ENCODE peak calls at places on chromosomes 6 and 20, in nine cellular contexts. One of them, this sample, is unnamed.

GRCh38 chr6:42226251-42227143 is 8.8 kb upstream of the MRPS10 start:
- DNase-seq in left colon: peak
- DNase-seq in M059J: peak
- DNase-seq in PC-3: peak
- DNase-seq in NCI-H1105 treated with DMSO at 0.1 percent for 48 hours: no peak
- DNase-seq in GM06990: no peak
- DNase-seq in choroid plexus epithelial cell: peak
- DNase-seq in AG04450: peak
- DNase-seq in naive B cell: no peak
- DNase-seq in this sample: peak

GRCh38 chr20:4051413-4052138 is 36.2 kb upstream of the RNF24 start:
- DNase-seq in choroid plexus epithelial cell: peak
- DNase-seq in AG04450: no peak
- DNase-seq in left colon: no peak
- DNase-seq in GM06990: no peak
- DNase-seq in naive B cell: no peak
- DNase-seq in NCI-H1105 treated with DMSO at 0.1 percent for 48 hours: no peak
- DNase-seq in M059J: no peak
- DNase-seq in PC-3: no peak
- DNase-seq in this sample: no peak

GRCh38 chr6:144895890-144896289 is 610.8 kb downstream of the UTRN start:
- DNase-seq in GM06990: no peak
- DNase-seq in PC-3: no peak
- DNase-seq in AG04450: no peak
- DNase-seq in naive B cell: no peak
- DNase-seq in M059J: peak
- DNase-seq in choroid plexus epithelial cell: no peak
- DNase-seq in left colon: no peak
- DNase-seq in NCI-H1105 treated with DMSO at 0.1 percent for 48 hours: no peak
- DNase-seq in this sample: peak

GRCh38 chr20:46357030-46357514 is 48.8 kb upstream of the CDH22 start:
- DNase-seq in naive B cell: no peak
- DNase-seq in M059J: no peak
- DNase-seq in AG04450: no peak
- DNase-seq in NCI-H1105 treated with DMSO at 0.1 percent for 48 hours: peak
- DNase-seq in PC-3: no peak
- DNase-seq in choroid plexus epithelial cell: no peak
- DNase-seq in GM06990: no peak
- DNase-seq in left colon: no peak
- DNase-seq in this sample: peak

GRCh38 chr6:169935348-169935718 is 183.9 kb downstream of the ERMARD start:
- DNase-seq in naive B cell: no peak
- DNase-seq in PC-3: peak
- DNase-seq in M059J: peak
- DNase-seq in choroid plexus epithelial cell: no peak
- DNase-seq in NCI-H1105 treated with DMSO at 0.1 percent for 48 hours: no peak
- DNase-seq in GM06990: no peak
- DNase-seq in left colon: no peak
- DNase-seq in AG04450: no peak
- DNase-seq in this sample: no peak

GRCh38 chr20:34904202-34904621 is 27.8 kb downstream of the ACSS2 start:
- DNase-seq in GM06990: no peak
- DNase-seq in AG04450: no peak
- DNase-seq in left colon: no peak
- DNase-seq in M059J: no peak
- DNase-seq in naive B cell: no peak
- DNase-seq in NCI-H1105 treated with DMSO at 0.1 percent for 48 hours: no peak
- DNase-seq in PC-3: no peak
- DNase-seq in choroid plexus epithelial cell: peak
- DNase-seq in this sample: no peak

GRCh38 chr20:4190792-4191519 is 175.6 kb upstream of the RNF24 start:
- DNase-seq in NCI-H1105 treated with DMSO at 0.1 percent for 48 hours: no peak
- DNase-seq in GM06990: no peak
- DNase-seq in AG04450: no peak
- DNase-seq in PC-3: peak
- DNase-seq in naive B cell: no peak
- DNase-seq in left colon: no peak
- DNase-seq in M059J: peak
- DNase-seq in choroid plexus epithelial cell: no peak
- DNase-seq in this sample: no peak

GRCh38 chr6:69005194-69005593 is 370.1 kb downstream of the ADGRB3 start:
- DNase-seq in GM06990: no peak
- DNase-seq in PC-3: no peak
- DNase-seq in AG04450: no peak
- DNase-seq in NCI-H1105 treated with DMSO at 0.1 percent for 48 hours: no peak
- DNase-seq in M059J: peak
- DNase-seq in naive B cell: no peak
- DNase-seq in left colon: no peak
- DNase-seq in choroid plexus epithelial cell: peak
- DNase-seq in this sample: no peak

GRCh38 chr6:12233693-12234551 is 56.2 kb upstream of the EDN1 start:
- DNase-seq in GM06990: peak
- DNase-seq in naive B cell: peak
- DNase-seq in choroid plexus epithelial cell: peak
- DNase-seq in NCI-H1105 treated with DMSO at 0.1 percent for 48 hours: peak
- DNase-seq in AG04450: peak
- DNase-seq in left colon: peak
- DNase-seq in PC-3: peak
- DNase-seq in M059J: peak
- DNase-seq in this sample: peak

GRCh38 chr6:96899599-96899998 is 1.9 kb upstream of the NDUFAF4 start:
- DNase-seq in GM06990: no peak
- DNase-seq in choroid plexus epithelial cell: no peak
- DNase-seq in naive B cell: no peak
- DNase-seq in left colon: no peak
- DNase-seq in AG04450: no peak
- DNase-seq in PC-3: no peak
- DNase-seq in M059J: no peak
- DNase-seq in NCI-H1105 treated with DMSO at 0.1 percent for 48 hours: no peak
- DNase-seq in this sample: peak

GRCh38 chr20:60642546-60642945 is 609.5 kb upstream of the CDH4 start:
- DNase-seq in AG04450: no peak
- DNase-seq in choroid plexus epithelial cell: no peak
- DNase-seq in PC-3: no peak
- DNase-seq in GM06990: no peak
- DNase-seq in NCI-H1105 treated with DMSO at 0.1 percent for 48 hours: no peak
- DNase-seq in left colon: no peak
- DNase-seq in M059J: no peak
- DNase-seq in naive B cell: no peak
- DNase-seq in this sample: no peak

This sample was measured in NCI-H69.